ENCODE peak calls at places on chromosomes 12 and 14, in four cellular contexts. V is GM12891, T is K562, K is GM12878. G is an unnamed sample.

GRCh38 chr12:110993425-110993824 is 73.0 kb upstream of the MYL2 start:
- DNase-seq in K (no peak), V (no peak), T (no peak), G (no peak)

GRCh38 chr12:25271486-25272098 is 20.9 kb upstream of the KRAS start:
- DNase-seq in T (no peak), V (no peak), K (no peak), G (no peak)

GRCh38 chr12:73220951-73221350 is 948.8 kb downstream of the TRHDE start:
- DNase-seq in V (no peak), T (no peak), K (no peak), G (no peak)

GRCh38 chr12:102896067-102896466 is 21.0 kb downstream of the PAH start:
- DNase-seq in K (no peak), V (no peak), T (no peak), G (no peak)

GRCh38 chr14:36768638-36769337 is 107.1 kb downstream of the PAX9 start:
- DNase-seq in T (no peak), V (no peak), K (no peak), G (no peak)

GRCh38 chr12:47889040-47889439 is 15.8 kb downstream of the VDR start:
- DNase-seq in K (no peak), T (no peak), V (no peak), G (peak)

GRCh38 chr14:56660677-56661389 is 81.2 kb downstream of the TMEM260 start:
- DNase-seq in V (no peak), T (no peak), K (no peak), G (no peak)

GRCh38 chr12:67025543-67026114 is 243.5 kb upstream of the CAND1 start:
- DNase-seq in K (no peak), T (peak), V (peak), G (peak)

GRCh38 chr12:31651893-31652521 is 7.5 kb upstream of the ETFBKMT start:
- DNase-seq in V (no peak), T (no peak), K (no peak), G (no peak)

GRCh38 chr12:109115758-109116610 is at the start of gene ACACB:
- DNase-seq in K (no peak), V (no peak), T (no peak), G (no peak)

GRCh38 chr12:22981711-22982110 is 356.7 kb downstream of the ETNK1 start:
- DNase-seq in T (no peak), K (no peak), V (no peak), G (no peak)

GRCh38 chr12:45192041-45192695 is 23.7 kb upstream of the ANO6 start:
- DNase-seq in V (no peak), T (peak), K (no peak), G (no peak)

GRCh38 chr12:119183942-119184695 is 5.4 kb downstream of the HSPB8 start:
- DNase-seq in V (no peak), T (no peak), K (no peak), G (no peak)

GRCh38 chr12:581321-581720 is 81.9 kb downstream of the NINJ2 start:
- DNase-seq in V (no peak), T (no peak), K (no peak), G (no peak)

DNA sequence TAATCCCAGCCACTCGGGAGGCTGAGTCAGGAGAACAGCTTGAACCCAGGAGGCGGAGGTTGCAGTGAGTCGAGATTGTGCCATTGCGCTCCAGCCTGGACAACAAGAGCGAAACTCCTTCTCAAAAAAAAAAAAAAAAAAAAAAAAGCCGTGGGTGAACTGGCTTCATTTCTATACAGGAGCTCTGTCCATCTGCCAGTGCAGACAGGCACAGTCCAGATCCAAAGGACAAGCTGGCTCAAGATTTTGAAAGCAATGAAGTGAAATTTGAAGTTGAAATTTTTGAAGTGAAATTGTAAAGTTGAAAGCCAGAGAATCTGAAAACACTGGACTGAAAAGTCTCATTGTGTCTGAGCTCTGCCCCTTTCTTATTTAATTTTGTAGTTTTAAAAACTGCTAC is 134.7 kb downstream of the CALM1 start:
- DNase-seq in T (no peak), V (no peak), K (no peak), G (no peak)
- TF ChIP-seq SPI1 in T (no peak), V (no peak), K (no peak), G (no peak)

GRCh38 chr14:63180017-63180416 is 24.2 kb upstream of the RHOJ start:
- DNase-seq in K (no peak), V (no peak), T (no peak), G (no peak)

GRCh38 chr14:63175531-63175930 is 28.7 kb upstream of the RHOJ start:
- DNase-seq in K (no peak), V (no peak), T (no peak), G (no peak)

GRCh38 chr14:63179383-63179782 is 24.9 kb upstream of the RHOJ start:
- DNase-seq in T (no peak), K (no peak), V (no peak), G (no peak)

GRCh38 chr14:63182967-63183366 is 21.3 kb upstream of the RHOJ start:
- DNase-seq in T (no peak), K (no peak), V (no peak), G (no peak)

GRCh38 chr14:63178912-63179311 is 25.3 kb upstream of the RHOJ start:
- DNase-seq in T (no peak), K (no peak), V (no peak), G (no peak)
- TF ChIP-seq SPI1 in T (no peak), K (no peak), V (no peak), G (no peak)

GRCh38 chr12:114636723-114637480 is 47.1 kb downstream of the TBX3 start:
- DNase-seq in K (no peak), T (no peak), V (no peak), G (no peak)
- TF ChIP-seq SPI1 in K (no peak), T (no peak), V (no peak), G (no peak)

DNA sequence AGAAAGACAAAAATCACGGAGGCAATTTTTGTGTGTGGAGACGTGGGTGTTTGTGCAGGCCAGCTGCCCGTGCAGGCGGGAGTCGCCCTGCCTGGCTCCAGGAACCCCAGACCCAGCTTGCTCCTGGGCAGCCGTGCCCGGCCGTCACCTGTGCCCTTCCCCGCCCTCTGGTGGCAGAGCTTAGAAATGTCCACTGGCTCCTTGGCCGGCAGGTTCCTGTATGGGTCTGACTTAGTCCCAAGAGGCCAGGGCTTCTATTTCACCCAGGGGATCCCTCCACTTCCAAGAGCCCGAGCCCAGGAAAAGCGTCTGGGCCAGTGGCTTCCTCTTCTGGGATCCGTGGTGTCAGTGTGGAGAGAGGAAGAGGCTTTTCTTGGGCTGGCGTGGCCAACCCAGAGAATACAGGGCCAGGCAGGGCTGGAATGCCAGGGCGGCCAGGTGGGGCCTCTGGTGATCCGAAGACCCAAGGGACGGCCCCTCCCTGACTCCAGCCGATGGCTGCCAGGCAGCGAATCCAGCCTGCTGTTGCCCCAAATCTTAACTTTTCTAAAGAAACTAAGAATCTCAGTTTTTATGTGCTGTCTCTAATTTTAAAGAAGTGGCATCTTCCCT is 120.9 kb downstream of the TMEM132C start:
- DNase-seq in T (peak), V (peak), K (no peak), G (peak)
- TF ChIP-seq SPI1 in T (no peak), V (no peak), K (no peak), G (no peak)

GRCh38 chr14:99902925-99903324 is 109.7 kb downstream of the EML1 start:
- DNase-seq in K (no peak), T (no peak), V (no peak), G (no peak)

GRCh38 chr14:99896371-99896770 is 103.2 kb downstream of the EML1 start:
- DNase-seq in K (no peak), V (no peak), T (no peak), G (no peak)

GRCh38 chr14:99904506-99904905 is 111.3 kb downstream of the EML1 start:
- DNase-seq in V (no peak), T (no peak), K (no peak), G (no peak)

GRCh38 chr14:99905121-99905520 is 111.9 kb downstream of the EML1 start:
- DNase-seq in V (no peak), T (no peak), K (no peak), G (no peak)

DNA sequence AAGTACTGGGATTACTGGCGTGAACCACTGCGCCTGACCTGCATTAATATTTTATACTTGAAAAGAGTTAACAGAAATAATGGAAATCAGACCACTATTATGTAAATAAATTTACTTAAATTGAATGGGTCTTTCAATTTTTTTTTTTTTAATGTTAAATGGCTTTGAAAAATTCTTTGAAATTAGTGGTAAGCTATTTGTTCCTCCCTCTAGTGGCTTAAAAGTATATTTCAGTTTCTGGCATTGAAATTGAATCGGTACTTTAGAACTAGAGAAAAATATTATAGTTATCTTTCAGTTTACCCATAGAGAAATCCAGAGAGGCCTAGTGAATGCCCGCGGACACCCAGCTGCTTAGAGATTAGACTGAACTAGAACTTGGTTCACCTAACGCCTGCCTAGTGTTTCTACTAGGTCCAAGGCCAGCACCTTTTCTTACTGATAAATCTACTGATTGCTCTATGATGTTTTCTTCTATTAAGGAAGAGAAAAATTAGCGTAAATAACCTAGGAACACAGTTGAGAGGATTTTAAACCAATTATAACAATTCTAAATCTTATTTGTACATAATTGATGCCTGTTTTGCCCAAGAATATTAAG is 106.5 kb downstream of the EML1 start:
- DNase-seq in V (no peak), K (no peak), T (no peak), G (no peak)
- TF ChIP-seq SPI1 in V (no peak), K (no peak), T (no peak), G (no peak)

DNA sequence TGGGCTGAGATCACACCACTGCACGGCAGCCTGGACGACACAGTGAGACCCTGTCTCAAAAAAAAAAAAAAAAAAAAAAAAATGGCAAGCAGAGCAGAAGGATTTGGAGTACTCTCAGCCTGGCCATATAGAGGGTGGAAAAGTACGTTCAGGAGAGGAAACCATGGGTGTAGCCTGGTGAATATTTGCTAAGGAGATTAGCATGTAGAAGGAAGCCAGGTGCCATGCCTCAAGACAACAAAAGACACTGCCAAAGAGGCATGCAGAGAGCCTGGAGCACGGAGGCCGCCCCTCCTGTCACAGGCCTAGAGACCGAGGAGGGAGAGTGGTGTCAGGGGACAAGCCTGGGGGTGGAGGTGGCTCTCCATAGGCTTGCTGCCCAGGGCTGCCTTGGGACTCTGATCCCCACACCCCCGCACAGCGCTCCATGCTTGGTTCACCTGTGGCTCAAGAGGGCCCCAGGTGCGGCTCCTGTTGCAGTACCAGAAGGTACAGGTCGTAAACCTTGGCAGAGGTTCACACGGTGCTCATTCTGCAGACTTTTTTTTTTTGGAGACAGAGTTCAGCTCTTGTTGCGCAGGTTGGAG is 27.9 kb upstream of the DEGS2 start:
- DNase-seq in V (no peak), T (no peak), K (no peak), G (no peak)
- TF ChIP-seq SPI1 in V (no peak), T (no peak), K (no peak), G (no peak)

GRCh38 chr12:12714276-12715001 is 2.7 kb upstream of the CDKN1B start:
- DNase-seq in K (no peak), V (no peak), T (no peak), G (peak)
- TF ChIP-seq SPI1 in K (no peak), V (peak), T (no peak), G (no peak)

G was measured in HL-60.